ENCODE peak calls at places on chromosomes 2 and 18, in eight cellular contexts. One of them, this sample, is unnamed.

GRCh38 chr2:96819876-96820511 is 3.9 kb downstream of the CNNM3 start:
- DNase-seq in gastrocnemius medialis: no peak
- DNase-seq in HL-60: no peak
- DNase-seq in left ventricle myocardium inferior: no peak
- DNase-seq in aorta: no peak
- DNase-seq in IMR-90: no peak
- DNase-seq in fibroblast of lung: no peak
- DNase-seq in pancreas: no peak
- DNase-seq in this sample: no peak

GRCh38 chr18:7658701-7659100 is 91.6 kb downstream of the PTPRM start:
- DNase-seq in HL-60: no peak
- DNase-seq in fibroblast of lung: no peak
- DNase-seq in pancreas: no peak
- DNase-seq in IMR-90: peak
- DNase-seq in gastrocnemius medialis: no peak
- DNase-seq in left ventricle myocardium inferior: no peak
- DNase-seq in aorta: no peak
- DNase-seq in this sample: peak

GRCh38 chr2:96413067-96413722 is 77.6 kb downstream of the NCAPH start:
- DNase-seq in pancreas: no peak
- DNase-seq in HL-60: no peak
- DNase-seq in left ventricle myocardium inferior: no peak
- DNase-seq in aorta: no peak
- DNase-seq in fibroblast of lung: peak
- DNase-seq in IMR-90: no peak
- DNase-seq in gastrocnemius medialis: peak
- DNase-seq in this sample: peak

GRCh38 chr2:238638100-238638981 is 209.5 kb upstream of the TWIST2 start:
- DNase-seq in IMR-90: no peak
- DNase-seq in gastrocnemius medialis: no peak
- DNase-seq in aorta: no peak
- DNase-seq in pancreas: no peak
- DNase-seq in HL-60: no peak
- DNase-seq in fibroblast of lung: no peak
- DNase-seq in left ventricle myocardium inferior: no peak
- DNase-seq in this sample: no peak

GRCh38 chr18:13603304-13604019 is 122.9 kb downstream of the FAM210A start:
- DNase-seq in gastrocnemius medialis: no peak
- DNase-seq in fibroblast of lung: no peak
- DNase-seq in left ventricle myocardium inferior: no peak
- DNase-seq in IMR-90: no peak
- DNase-seq in HL-60: no peak
- DNase-seq in aorta: no peak
- DNase-seq in pancreas: no peak
- DNase-seq in this sample: no peak

GRCh38 chr2:190210471-190210870 is 109.2 kb downstream of the HIBCH start:
- DNase-seq in IMR-90: peak
- DNase-seq in HL-60: no peak
- DNase-seq in aorta: no peak
- DNase-seq in gastrocnemius medialis: no peak
- DNase-seq in pancreas: no peak
- DNase-seq in left ventricle myocardium inferior: no peak
- DNase-seq in fibroblast of lung: no peak
- DNase-seq in this sample: no peak

GRCh38 chr2:163717993-163718680 is 17.7 kb downstream of the FIGN start:
- DNase-seq in gastrocnemius medialis: no peak
- DNase-seq in fibroblast of lung: no peak
- DNase-seq in aorta: no peak
- DNase-seq in pancreas: no peak
- DNase-seq in HL-60: no peak
- DNase-seq in left ventricle myocardium inferior: no peak
- DNase-seq in IMR-90: no peak
- DNase-seq in this sample: no peak

GRCh38 chr2:207311316-207312005 is 145.7 kb upstream of the KLF7 start:
- DNase-seq in gastrocnemius medialis: peak
- DNase-seq in aorta: peak
- DNase-seq in pancreas: no peak
- DNase-seq in fibroblast of lung: peak
- DNase-seq in HL-60: peak
- DNase-seq in left ventricle myocardium inferior: no peak
- DNase-seq in IMR-90: peak
- DNase-seq in this sample: peak

GRCh38 chr18:23380817-23381216 is 72.3 kb upstream of the RIOK3 start:
- DNase-seq in pancreas: no peak
- DNase-seq in fibroblast of lung: peak
- DNase-seq in IMR-90: peak
- DNase-seq in left ventricle myocardium inferior: no peak
- DNase-seq in gastrocnemius medialis: no peak
- DNase-seq in aorta: no peak
- DNase-seq in HL-60: no peak
- DNase-seq in this sample: no peak

GRCh38 chr2:30663321-30663720 is 143.9 kb downstream of the CAPN13 start:
- DNase-seq in HL-60: no peak
- DNase-seq in IMR-90: no peak
- DNase-seq in pancreas: no peak
- DNase-seq in left ventricle myocardium inferior: no peak
- DNase-seq in aorta: no peak
- DNase-seq in fibroblast of lung: no peak
- DNase-seq in gastrocnemius medialis: no peak
- DNase-seq in this sample: no peak

GRCh38 chr2:30666307-30666874 is 140.9 kb downstream of the CAPN13 start:
- DNase-seq in HL-60: peak
- DNase-seq in IMR-90: peak
- DNase-seq in pancreas: no peak
- DNase-seq in aorta: no peak
- DNase-seq in fibroblast of lung: peak
- DNase-seq in gastrocnemius medialis: no peak
- DNase-seq in left ventricle myocardium inferior: no peak
- DNase-seq in this sample: peak

GRCh38 chr2:30663806-30664205 is 143.4 kb downstream of the CAPN13 start:
- DNase-seq in pancreas: no peak
- DNase-seq in gastrocnemius medialis: no peak
- DNase-seq in fibroblast of lung: no peak
- DNase-seq in HL-60: no peak
- DNase-seq in left ventricle myocardium inferior: no peak
- DNase-seq in aorta: no peak
- DNase-seq in IMR-90: no peak
- DNase-seq in this sample: no peak

GRCh38 chr2:30665761-30666306 is 141.4 kb downstream of the CAPN13 start:
- DNase-seq in aorta: no peak
- DNase-seq in pancreas: no peak
- DNase-seq in fibroblast of lung: no peak
- DNase-seq in IMR-90: no peak
- DNase-seq in gastrocnemius medialis: no peak
- DNase-seq in HL-60: no peak
- DNase-seq in left ventricle myocardium inferior: no peak
- DNase-seq in this sample: no peak

DNA sequence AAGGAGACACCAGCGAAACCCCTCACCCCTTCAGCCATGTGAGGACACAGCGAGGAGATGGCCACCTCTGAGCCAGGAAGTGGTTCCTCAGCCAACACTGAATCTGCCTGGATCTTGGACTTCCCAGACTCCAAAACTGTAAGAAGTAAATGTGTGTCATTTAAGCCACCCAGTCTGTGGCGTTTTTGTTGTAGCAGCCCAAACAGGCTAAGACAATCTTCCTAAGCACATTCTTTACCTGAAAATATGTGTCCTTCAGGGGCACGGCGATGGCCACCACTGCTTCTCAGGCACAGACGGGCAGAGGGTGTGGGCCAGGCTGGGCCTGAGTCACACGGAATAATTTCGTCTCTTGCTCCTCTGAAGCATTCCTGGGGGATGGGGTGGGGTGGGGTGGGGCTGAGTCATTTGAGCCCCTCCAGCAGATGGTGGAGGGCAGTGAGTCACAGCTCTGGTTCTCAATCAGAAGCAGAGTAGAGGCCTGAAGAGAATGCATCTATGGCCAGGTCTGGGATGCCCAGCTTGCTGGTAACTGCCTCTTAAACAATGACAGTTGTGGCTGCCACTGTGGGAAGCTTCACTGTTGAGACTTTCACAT is 142.4 kb downstream of the CAPN13 start:
- DNase-seq in left ventricle myocardium inferior: no peak
- DNase-seq in fibroblast of lung: peak
- DNase-seq in aorta: peak
- DNase-seq in HL-60: no peak
- DNase-seq in IMR-90: peak
- DNase-seq in pancreas: no peak
- DNase-seq in gastrocnemius medialis: no peak
- DNase-seq in this sample: peak
- H3K27ac ChIP-seq in left ventricle myocardium inferior: no peak
- H3K27ac ChIP-seq in fibroblast of lung: peak
- H3K27ac ChIP-seq in aorta: no peak
- H3K27ac ChIP-seq in HL-60: no peak
- H3K27ac ChIP-seq in IMR-90: peak
- H3K27ac ChIP-seq in pancreas: no peak
- H3K27ac ChIP-seq in gastrocnemius medialis: peak
- H3K27ac ChIP-seq in this sample: peak

DNA sequence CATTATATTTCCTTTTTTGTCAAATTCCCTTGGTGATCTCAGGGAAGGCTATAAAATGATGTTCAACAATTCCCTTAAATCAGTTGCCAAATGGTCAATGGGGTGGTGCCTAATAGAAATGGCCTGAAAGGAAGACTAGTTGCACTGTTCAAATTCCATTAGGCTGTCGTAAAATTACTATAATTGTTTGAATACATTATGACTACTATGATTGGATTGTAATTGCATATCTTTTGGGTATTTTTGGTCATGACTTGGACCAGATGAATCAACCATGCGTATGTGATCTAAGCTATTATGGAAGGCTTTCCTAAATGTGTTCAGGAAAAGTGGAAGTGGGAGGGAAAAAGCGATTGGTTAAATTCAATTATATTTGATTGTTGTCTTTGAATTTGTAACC is 41.3 kb upstream of the KCNE4 start:
- DNase-seq in pancreas: no peak
- DNase-seq in HL-60: no peak
- DNase-seq in aorta: no peak
- DNase-seq in IMR-90: peak
- DNase-seq in left ventricle myocardium inferior: no peak
- DNase-seq in fibroblast of lung: peak
- DNase-seq in gastrocnemius medialis: no peak
- DNase-seq in this sample: no peak
- H3K27ac ChIP-seq in pancreas: no peak
- H3K27ac ChIP-seq in HL-60: no peak
- H3K27ac ChIP-seq in aorta: no peak
- H3K27ac ChIP-seq in IMR-90: no peak
- H3K27ac ChIP-seq in left ventricle myocardium inferior: no peak
- H3K27ac ChIP-seq in fibroblast of lung: peak
- H3K27ac ChIP-seq in gastrocnemius medialis: no peak
- H3K27ac ChIP-seq in this sample: no peak

GRCh38 chr2:18704224-18704623 is 114.9 kb upstream of the NT5C1B start:
- DNase-seq in left ventricle myocardium inferior: no peak
- DNase-seq in fibroblast of lung: no peak
- DNase-seq in aorta: no peak
- DNase-seq in HL-60: no peak
- DNase-seq in pancreas: no peak
- DNase-seq in gastrocnemius medialis: no peak
- DNase-seq in IMR-90: no peak
- DNase-seq in this sample: no peak
- H3K27ac ChIP-seq in left ventricle myocardium inferior: peak
- H3K27ac ChIP-seq in fibroblast of lung: no peak
- H3K27ac ChIP-seq in aorta: no peak
- H3K27ac ChIP-seq in HL-60: no peak
- H3K27ac ChIP-seq in pancreas: no peak
- H3K27ac ChIP-seq in gastrocnemius medialis: no peak
- H3K27ac ChIP-seq in IMR-90: no peak
- H3K27ac ChIP-seq in this sample: no peak

GRCh38 chr2:46066591-46066990 is 230.6 kb upstream of the EPAS1 start:
- DNase-seq in left ventricle myocardium inferior: no peak
- DNase-seq in HL-60: no peak
- DNase-seq in IMR-90: peak
- DNase-seq in aorta: no peak
- DNase-seq in pancreas: no peak
- DNase-seq in gastrocnemius medialis: no peak
- DNase-seq in fibroblast of lung: peak
- DNase-seq in this sample: no peak
- H3K27ac ChIP-seq in left ventricle myocardium inferior: peak
- H3K27ac ChIP-seq in HL-60: no peak
- H3K27ac ChIP-seq in IMR-90: peak
- H3K27ac ChIP-seq in aorta: no peak
- H3K27ac ChIP-seq in pancreas: no peak
- H3K27ac ChIP-seq in gastrocnemius medialis: no peak
- H3K27ac ChIP-seq in fibroblast of lung: no peak
- H3K27ac ChIP-seq in this sample: no peak

GRCh38 chr2:203578511-203579130 is 43.5 kb upstream of the RAPH1 start:
- DNase-seq in fibroblast of lung: no peak
- DNase-seq in aorta: no peak
- DNase-seq in HL-60: no peak
- DNase-seq in gastrocnemius medialis: no peak
- DNase-seq in IMR-90: no peak
- DNase-seq in pancreas: no peak
- DNase-seq in left ventricle myocardium inferior: no peak
- DNase-seq in this sample: no peak
- H3K27ac ChIP-seq in fibroblast of lung: no peak
- H3K27ac ChIP-seq in aorta: peak
- H3K27ac ChIP-seq in HL-60: no peak
- H3K27ac ChIP-seq in gastrocnemius medialis: peak
- H3K27ac ChIP-seq in IMR-90: no peak
- H3K27ac ChIP-seq in pancreas: peak
- H3K27ac ChIP-seq in left ventricle myocardium inferior: peak
- H3K27ac ChIP-seq in this sample: peak

GRCh38 chr18:9827856-9828793 is 57.6 kb upstream of the TXNDC2 start:
- DNase-seq in fibroblast of lung: peak
- DNase-seq in IMR-90: peak
- DNase-seq in aorta: peak
- DNase-seq in HL-60: peak
- DNase-seq in gastrocnemius medialis: peak
- DNase-seq in left ventricle myocardium inferior: peak
- DNase-seq in pancreas: no peak
- DNase-seq in this sample: peak

GRCh38 chr18:9825571-9826073 is 60.2 kb upstream of the TXNDC2 start:
- DNase-seq in gastrocnemius medialis: no peak
- DNase-seq in HL-60: peak
- DNase-seq in fibroblast of lung: peak
- DNase-seq in IMR-90: peak
- DNase-seq in left ventricle myocardium inferior: no peak
- DNase-seq in aorta: no peak
- DNase-seq in pancreas: no peak
- DNase-seq in this sample: peak

GRCh38 chr18:9824862-9825479 is 60.8 kb upstream of the TXNDC2 start:
- DNase-seq in aorta: no peak
- DNase-seq in gastrocnemius medialis: no peak
- DNase-seq in fibroblast of lung: no peak
- DNase-seq in IMR-90: no peak
- DNase-seq in left ventricle myocardium inferior: no peak
- DNase-seq in HL-60: no peak
- DNase-seq in pancreas: no peak
- DNase-seq in this sample: no peak

GRCh38 chr18:9827211-9827855 is 58.4 kb upstream of the TXNDC2 start:
- DNase-seq in fibroblast of lung: no peak
- DNase-seq in left ventricle myocardium inferior: no peak
- DNase-seq in HL-60: no peak
- DNase-seq in aorta: no peak
- DNase-seq in pancreas: no peak
- DNase-seq in gastrocnemius medialis: no peak
- DNase-seq in IMR-90: no peak
- DNase-seq in this sample: no peak

DNA sequence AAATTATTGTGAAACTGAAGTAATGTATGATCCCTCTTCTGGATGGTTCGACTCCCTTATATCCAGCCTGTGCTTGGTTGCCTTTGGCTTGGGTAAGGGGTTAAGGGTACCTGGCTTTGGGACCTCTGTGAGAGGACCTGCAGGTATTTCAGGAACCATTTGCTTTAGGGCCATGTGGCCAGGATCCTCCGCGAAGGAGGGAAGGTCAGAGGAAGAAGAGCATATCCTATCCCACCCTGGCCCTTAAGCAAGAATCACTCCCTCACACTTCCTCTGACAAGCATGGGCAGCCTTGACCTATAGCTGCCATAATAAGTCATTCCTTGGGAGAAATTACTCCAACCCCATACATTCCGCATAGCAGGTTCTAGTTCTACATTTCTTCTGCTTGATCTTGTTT is 59.1 kb upstream of the TXNDC2 start:
- DNase-seq in left ventricle myocardium inferior: no peak
- DNase-seq in pancreas: no peak
- DNase-seq in gastrocnemius medialis: no peak
- DNase-seq in fibroblast of lung: no peak
- DNase-seq in IMR-90: no peak
- DNase-seq in HL-60: no peak
- DNase-seq in aorta: no peak
- DNase-seq in this sample: no peak
- H3K27ac ChIP-seq in left ventricle myocardium inferior: peak
- H3K27ac ChIP-seq in pancreas: peak
- H3K27ac ChIP-seq in gastrocnemius medialis: peak
- H3K27ac ChIP-seq in fibroblast of lung: no peak
- H3K27ac ChIP-seq in IMR-90: peak
- H3K27ac ChIP-seq in HL-60: peak
- H3K27ac ChIP-seq in aorta: no peak
- H3K27ac ChIP-seq in this sample: peak